ENCODE peak calls at places on chromosomes 6 and 20, in ten cellular contexts. G is lower leg skin, V is pancreas, I is tibial nerve, D is GM23338, X is mammary epithelial cell, W is LNCaP clone FGC, R is A549, E is HepG2, O is WERI-Rb-1. Q is an unnamed sample.

GRCh38 chr6:46440133-46440532 is 51.1 kb downstream of the RCAN2 start:
- DNase-seq in G (no peak), V (no peak), I (no peak), D (no peak), X (no peak), W (no peak), R (no peak), E (no peak), O (no peak), Q (peak; percentile 32)

GRCh38 chr20:57653910-57654309 is 33.7 kb upstream of the ZBP1 start:
- DNase-seq in G (no peak), V (no peak), I (no peak), D (no peak), X (no peak), W (no peak), R (no peak), E (no peak), O (no peak), Q (no peak)

GRCh38 chr20:52971498-52972189 is 514 bp upstream of the TSHZ2 start:
- DNase-seq in G (no peak), V (no peak), I (no peak), D (peak; percentile 72), X (no peak), W (no peak), R (no peak), E (no peak), O (no peak), Q (no peak)

GRCh38 chr20:46022411-46023147 is 6.4 kb upstream of the SLC12A5 start:
- DNase-seq in G (no peak), V (peak; percentile 31), I (no peak), D (peak; percentile 85), X (peak; percentile 23), W (no peak), R (peak; percentile 56), E (peak; percentile 52), O (peak; percentile 76), Q (peak; percentile 7)

GRCh38 chr20:840858-841567 is 7.5 kb downstream of the FAM110A start:
- DNase-seq in G (no peak), V (peak; percentile 43), I (no peak), D (peak; percentile 70), X (peak; percentile 46), W (no peak), R (no peak), E (peak; percentile 33), O (no peak), Q (no peak)

GRCh38 chr6:96899019-96899418 is 1.3 kb upstream of the NDUFAF4 start:
- DNase-seq in G (peak; percentile 18), V (no peak), I (no peak), D (peak; percentile 68), X (peak; percentile 16), W (peak; percentile 31), R (peak; percentile 43), E (peak; percentile 19), O (peak; percentile 27), Q (peak; percentile 37)

GRCh38 chr6:34011298-34011697 is 134.6 kb downstream of the GRM4 start:
- DNase-seq in G (no peak), V (no peak), I (no peak), D (no peak), X (no peak), W (no peak), R (no peak), E (no peak), O (peak; percentile 73), Q (no peak)

GRCh38 chr6:111030008-111031006 is 48.5 kb downstream of the RPF2 start:
- DNase-seq in G (no peak), V (no peak), I (no peak), D (no peak), X (no peak), W (no peak), R (no peak), E (no peak), O (peak; percentile 78), Q (no peak)

GRCh38 chr6:79605061-79605460 is 26.1 kb upstream of the SH3BGRL2 start:
- DNase-seq in G (no peak), V (no peak), I (no peak), D (no peak), X (peak; percentile 8), W (no peak), R (no peak), E (no peak), O (peak; percentile 25), Q (no peak)

GRCh38 chr20:40644863-40645262 is 44.2 kb downstream of the MAFB start:
- DNase-seq in G (no peak), V (no peak), I (no peak), D (no peak), X (no peak), W (no peak), R (no peak), E (no peak), O (no peak), Q (no peak)

GRCh38 chr6:159842035-159842434 is 42.0 kb downstream of the PNLDC1 start:
- DNase-seq in G (no peak), V (no peak), I (no peak), D (peak; percentile 77), X (no peak), W (no peak), R (peak; percentile 33), E (peak; percentile 51), O (no peak), Q (peak; percentile 23)

GRCh38 chr6:127514396-127515227 is 4.5 kb downstream of the MTCL3 start:
- DNase-seq in G (no peak), V (no peak), I (no peak), D (peak; percentile 86), X (peak; percentile 29), W (no peak), R (no peak), E (no peak), O (no peak), Q (peak; percentile 16)

GRCh38 chr6:137488736-137489409 is 5.3 kb downstream of the OLIG3 start:
- DNase-seq in G (no peak), V (no peak), I (no peak), D (peak; percentile 86), X (no peak), W (no peak), R (no peak), E (no peak), O (no peak), Q (no peak)

GRCh38 chr6:30981942-30982772 is 1.4 kb upstream of the MUC21 start:
- DNase-seq in G (peak; percentile 34), V (peak; percentile 46), I (no peak), D (peak; percentile 88), X (peak; percentile 82), W (peak; percentile 31), R (peak; percentile 14), E (peak; percentile 37), O (no peak), Q (peak; percentile 48)
- TF ChIP-seq CTCF in G (no peak), V (no peak), I (no peak), D (peak; percentile 40), X (peak; percentile 63), W (peak; percentile 23), R (no peak), E (peak; percentile 24), O (peak; percentile 39), Q (peak; percentile 25)

GRCh38 chr6:16872543-16873230 is 111.4 kb upstream of the ATXN1 start:
- DNase-seq in G (no peak), V (no peak), I (no peak), D (peak; percentile 15), X (no peak), W (no peak), R (no peak), E (no peak), O (no peak), Q (no peak)

GRCh38 chr6:16873698-16874097 is 112.4 kb upstream of the ATXN1 start:
- DNase-seq in G (no peak), V (no peak), I (no peak), D (no peak), X (no peak), W (no peak), R (no peak), E (no peak), O (no peak), Q (no peak)

GRCh38 chr6:16871047-16871446 is 109.8 kb upstream of the ATXN1 start:
- DNase-seq in G (no peak), V (no peak), I (no peak), D (no peak), X (no peak), W (no peak), R (no peak), E (no peak), O (no peak), Q (no peak)

DNA sequence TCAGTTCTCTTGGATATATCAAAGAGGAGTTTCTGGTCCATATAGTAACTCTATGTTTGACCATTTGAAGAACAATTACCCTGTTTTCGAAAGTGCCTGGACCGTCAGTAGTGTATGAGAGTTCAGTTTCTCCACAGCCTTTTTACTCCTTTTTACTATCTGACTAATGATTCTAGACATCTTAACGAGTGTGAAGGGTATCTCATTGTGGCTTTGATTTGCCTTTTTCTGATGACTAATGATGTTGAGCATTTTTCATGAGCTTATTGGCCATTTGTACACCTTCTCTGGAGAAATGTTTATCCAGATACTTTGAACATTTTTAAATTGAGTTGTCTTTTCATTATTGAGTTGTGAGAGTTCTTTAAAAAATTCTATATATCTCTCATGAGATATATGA is 114.9 kb upstream of the ATXN1 start:
- DNase-seq in G (no peak), V (no peak), I (no peak), D (no peak), X (peak; percentile 4), W (no peak), R (no peak), E (no peak), O (no peak), Q (peak; percentile 45)
- TF ChIP-seq CTCF in G (no peak), V (no peak), I (no peak), D (no peak), X (no peak), W (no peak), R (no peak), E (no peak), O (no peak), Q (no peak)

DNA sequence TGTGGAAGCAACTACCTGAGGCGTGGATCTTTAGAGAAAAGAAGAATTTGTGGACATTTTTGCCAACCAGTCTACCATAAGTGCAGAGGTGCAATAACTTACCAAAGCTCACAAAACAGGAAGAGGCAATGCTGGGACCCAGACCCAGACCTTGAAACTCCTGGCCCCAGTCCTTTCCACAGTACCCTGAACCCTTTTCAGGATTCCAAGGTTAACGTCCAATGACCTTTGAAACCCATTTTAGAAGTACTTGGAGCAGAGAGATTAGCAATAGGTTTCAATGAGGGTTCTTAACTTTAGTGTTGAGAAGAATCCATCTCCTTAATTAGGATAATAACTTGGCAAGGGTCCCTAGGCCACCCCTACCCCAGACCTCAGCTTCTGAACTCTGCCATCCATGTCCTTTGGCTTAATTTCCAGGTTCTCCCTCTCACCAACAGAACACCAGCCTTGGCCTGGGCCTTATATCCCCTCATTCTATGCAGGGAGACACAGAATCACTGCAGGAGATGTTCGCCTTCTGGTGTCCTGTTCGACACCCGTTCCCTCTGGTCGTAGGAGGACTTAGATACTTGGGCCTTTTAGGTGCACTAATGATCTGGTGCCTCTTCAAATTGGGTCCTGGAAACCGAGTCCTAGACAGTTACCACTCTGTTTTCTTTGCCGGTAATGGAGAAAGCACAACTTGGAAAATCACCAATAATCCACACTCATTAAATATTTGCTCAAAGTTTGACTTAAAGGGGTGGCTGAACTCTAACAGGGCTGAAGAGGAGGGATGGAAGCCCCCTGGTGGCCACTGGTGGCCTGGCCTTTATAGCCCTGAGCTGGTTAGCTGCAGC is 40.6 kb downstream of the ISM1 start:
- DNase-seq in G (no peak), V (peak; percentile 63), I (no peak), D (peak; percentile 88), X (peak; percentile 36), W (no peak), R (peak; percentile 62), E (peak; percentile 86), O (peak; percentile 67), Q (no peak)
- TF ChIP-seq CTCF in G (no peak), V (peak; percentile 80), I (peak; percentile 40), D (peak; percentile 97), X (peak; percentile 94), W (peak; percentile 72), R (peak; percentile 74), E (peak; percentile 96), O (peak; percentile 91), Q (peak; percentile 72)

GRCh38 chr6:32815115-32815514 is 1.7 kb downstream of the HLA-DOB start:
- DNase-seq in G (no peak), V (no peak), I (no peak), D (no peak), X (peak; percentile 65), W (no peak), R (no peak), E (no peak), O (no peak), Q (no peak)
- TF ChIP-seq CTCF in G (no peak), V (no peak), I (no peak), D (no peak), X (no peak), W (no peak), R (no peak), E (no peak), O (no peak), Q (no peak)

Q was measured in HFFc6.